ENCODE peak calls at places on chromosomes 5 and 9, in ten cellular contexts. G is amniotic stem cell, O is H9, Q is amygdala, I is stomach, W is T-helper 9 cell, B is HTR-8/SVneo, L is C1 segment of cervical spinal cord, R is stromal cell of bone marrow, F is AG08396. V is an unnamed sample.
A peak's percentile ranks its signal among the peaks of the same experiment; 100 is the strongest.

GRCh38 chr9:35790385-35791291 is 753 bp upstream of the NPR2 start:
- DNase-seq in G (peak; percentile 59), O (peak; percentile 75), Q (peak; percentile 48), I (peak; percentile 68), W (peak; percentile 49), B (peak; percentile 80), L (no peak), R (peak; percentile 69), F (peak; percentile 90), V (peak; percentile 32)

GRCh38 chr9:88425538-88425950 is 37.3 kb downstream of the SPIN1 start:
- DNase-seq in G (no peak), O (no peak), Q (no peak), I (no peak), W (no peak), B (no peak), L (no peak), R (no peak), F (no peak), V (no peak)

GRCh38 chr9:134570726-134571325 is 70.8 kb upstream of the COL5A1 start:
- DNase-seq in G (no peak), O (no peak), Q (no peak), I (peak; percentile 20), W (no peak), B (no peak), L (no peak), R (no peak), F (no peak), V (no peak)

GRCh38 chr9:136036050-136036449 is 59.0 kb downstream of the NACC2 start:
- DNase-seq in G (no peak), O (no peak), Q (no peak), I (no peak), W (no peak), B (no peak), L (no peak), R (no peak), F (no peak), V (no peak)

GRCh38 chr9:109014267-109015025 is 1.1 kb upstream of the CTNNAL1 start:
- DNase-seq in G (no peak), O (no peak), Q (no peak), I (no peak), W (no peak), B (no peak), L (no peak), R (peak; percentile 21), F (peak; percentile 50), V (no peak)

GRCh38 chr9:121478816-121479676 is 20.6 kb downstream of the GGTA1 start:
- DNase-seq in G (no peak), O (no peak), Q (no peak), I (no peak), W (no peak), B (no peak), L (no peak), R (no peak), F (no peak), V (no peak)

GRCh38 chr5:114473541-114473940 is 111.7 kb downstream of the KCNN2 start:
- DNase-seq in G (no peak), O (no peak), Q (no peak), I (peak; percentile 80), W (no peak), B (no peak), L (no peak), R (no peak), F (no peak), V (no peak)

GRCh38 chr9:10704720-10705119 is 91.9 kb upstream of the PTPRD start:
- DNase-seq in G (no peak), O (no peak), Q (no peak), I (no peak), W (no peak), B (no peak), L (no peak), R (no peak), F (no peak), V (no peak)

GRCh38 chr5:173235499-173236394 is 741 bp upstream of the NKX2-5 start:
- DNase-seq in G (no peak), O (peak; percentile 64), Q (no peak), I (no peak), W (no peak), B (no peak), L (no peak), R (no peak), F (no peak), V (no peak)

GRCh38 chr5:114412509-114413171 is 50.8 kb downstream of the KCNN2 start:
- DNase-seq in G (peak; percentile 76), O (no peak), Q (no peak), I (no peak), W (no peak), B (no peak), L (no peak), R (peak; percentile 72), F (peak; percentile 33), V (no peak)

GRCh38 chr9:8365029-8365428 is 565.5 kb upstream of the DMAC1 start:
- DNase-seq in G (no peak), O (no peak), Q (no peak), I (no peak), W (no peak), B (no peak), L (no peak), R (peak; percentile 65), F (peak; percentile 1), V (no peak)

GRCh38 chr9:112348257-112348992 is 15.0 kb upstream of the PTBP3 start:
- DNase-seq in G (peak; percentile 27), O (peak; percentile 64), Q (peak; percentile 58), I (peak; percentile 83), W (peak; percentile 39), B (no peak), L (peak; percentile 6), R (peak; percentile 42), F (peak; percentile 63), V (peak; percentile 58)

GRCh38 chr5:173472164-173472563 is 143.9 kb upstream of the STC2 start:
- DNase-seq in G (peak; percentile 72), O (no peak), Q (peak; percentile 82), I (peak; percentile 73), W (no peak), B (peak; percentile 60), L (no peak), R (peak; percentile 97), F (peak; percentile 61), V (no peak)

GRCh38 chr5:140828402-140828737 is 610 bp downstream of the PCDHA6 start:
- DNase-seq in G (no peak), O (no peak), Q (no peak), I (no peak), W (no peak), B (no peak), L (no peak), R (no peak), F (no peak), V (no peak)

GRCh38 chr5:102922839-102923477 is 167.9 kb downstream of the PAM start:
- DNase-seq in G (no peak), O (no peak), Q (no peak), I (no peak), W (no peak), B (no peak), L (no peak), R (peak; percentile 43), F (no peak), V (no peak)

GRCh38 chr5:123193176-123193575 is 104.1 kb downstream of the PRDM6 start:
- DNase-seq in G (no peak), O (no peak), Q (no peak), I (no peak), W (no peak), B (no peak), L (no peak), R (no peak), F (no peak), V (no peak)

GRCh38 chr5:133030343-133031005 is 4.1 kb upstream of the ZCCHC10 start:
- DNase-seq in G (no peak), O (no peak), Q (no peak), I (no peak), W (no peak), B (no peak), L (no peak), R (no peak), F (no peak), V (no peak)